ENCODE peak calls at places on chromosomes 1 and 21, in four cellular contexts. Q is GDM1, I is neural crest cell, F is A172. A is an unnamed sample.

GRCh38 chr21:44375281-44375651 is 21.8 kb downstream of the TRPM2 start:
- DNase-seq in F (no peak), Q (peak; percentile 86), I (no peak), A (no peak)

GRCh38 chr1:162696286-162696862 is 64.1 kb downstream of the DDR2 start:
- DNase-seq in I (peak; percentile 52), F (peak; percentile 73), Q (no peak), A (peak; percentile 52)

GRCh38 chr21:41891132-41891531 is 12.0 kb upstream of the PRDM15 start:
- DNase-seq in Q (no peak), F (no peak), I (no peak), A (no peak)

GRCh38 chr1:150613061-150613920 is 16.1 kb downstream of the ENSA start:
- DNase-seq in I (no peak), F (peak; percentile 97), Q (peak; percentile 78), A (no peak)

GRCh38 chr1:205680073-205680851 is at the start of gene SLC45A3:
- DNase-seq in I (peak; percentile 45), Q (peak; percentile 27), F (no peak), A (no peak)

GRCh38 chr1:229730573-229730972 is 104.5 kb downstream of the URB2 start:
- DNase-seq in Q (no peak), F (no peak), I (no peak), A (no peak)

GRCh38 chr1:153390938-153391710 is at the start of gene S100A8:
- DNase-seq in Q (no peak), F (no peak), I (no peak), A (no peak)

GRCh38 chr1:24294228-24294672 is 24.9 kb upstream of the GRHL3 start:
- DNase-seq in F (peak; percentile 74), Q (no peak), I (no peak), A (no peak)

GRCh38 chr1:64744492-64745180 is at the start of gene RAVER2:
- DNase-seq in F (peak; percentile 42), I (peak; percentile 77), Q (peak; percentile 82), A (peak; percentile 66)

GRCh38 chr1:155081472-155082300 is 3.0 kb downstream of the EFNA3 start:
- DNase-seq in I (no peak), F (no peak), Q (no peak), A (no peak)

GRCh38 chr1:56864430-56864829 is 9.8 kb downstream of the C8A start:
- DNase-seq in F (no peak), I (no peak), Q (no peak), A (no peak)

GRCh38 chr1:113579256-113580018 is 179.8 kb downstream of the PHTF1 start:
- DNase-seq in Q (no peak), I (no peak), F (no peak), A (no peak)

GRCh38 chr21:26377111-26377694 is 195.9 kb downstream of the CYYR1 start:
- DNase-seq in F (no peak), Q (no peak), I (no peak), A (no peak)

GRCh38 chr1:209756608-209757445 is 974 bp downstream of the TRAF3IP3 start:
- DNase-seq in I (no peak), Q (peak; percentile 57), F (no peak), A (no peak)

GRCh38 chr1:27605300-27605766 is 1.4 kb upstream of the AHDC1 start:
- DNase-seq in F (no peak), Q (no peak), I (no peak), A (no peak)

GRCh38 chr1:3093928-3094626 is 25.1 kb downstream of the PRDM16 start:
- DNase-seq in I (no peak), F (no peak), Q (peak; percentile 74), A (no peak)

A was measured in cerebellar cortex.